ENCODE peak calls at places on chromosomes 4 and X, in five cellular contexts. K is spleen; Y is CD8-positive, alpha-beta memory T cell; R is GM23248; U is K562. V is an unnamed sample. For H3K4me1, the result is how much of the 10 kb centered on the place peaks cover.

GRCh38 chr4:179307297-179308136 is 1865.3 kb upstream of the AGA start:
- DNase-seq in U (peak), K (no peak), R (peak), Y (no peak), V (peak)

GRCh38 chrX:139554367-139554766 is 23.8 kb downstream of the F9 start:
- DNase-seq in R (no peak), U (no peak), Y (no peak), K (no peak), V (no peak)

GRCh38 chrX:114152801-114153200 is 431.1 kb upstream of the HTR2C start:
- DNase-seq in K (no peak), R (no peak), Y (no peak), U (no peak), V (no peak)

GRCh38 chrX:39969099-39969825 is 128.5 kb downstream of the BCOR start:
- DNase-seq in R (no peak), Y (peak), U (no peak), K (no peak), V (no peak)

GRCh38 chrX:115494133-115494532 is 66.8 kb upstream of the PLS3 start:
- DNase-seq in Y (no peak), K (no peak), U (no peak), R (no peak), V (no peak)

GRCh38 chr4:139083533-139084424 is 68.2 kb downstream of the NOCT start:
- DNase-seq in R (peak), Y (peak), K (peak), U (peak), V (peak)

GRCh38 chr4:138681000-138681604 is 334.5 kb upstream of the NOCT start:
- DNase-seq in R (peak), K (peak), Y (peak), U (peak), V (no peak)

GRCh38 chr4:182925298-182925738 is 8.1 kb upstream of the DCTD start:
- DNase-seq in Y (peak), K (peak), R (peak), U (peak), V (peak)

DNA sequence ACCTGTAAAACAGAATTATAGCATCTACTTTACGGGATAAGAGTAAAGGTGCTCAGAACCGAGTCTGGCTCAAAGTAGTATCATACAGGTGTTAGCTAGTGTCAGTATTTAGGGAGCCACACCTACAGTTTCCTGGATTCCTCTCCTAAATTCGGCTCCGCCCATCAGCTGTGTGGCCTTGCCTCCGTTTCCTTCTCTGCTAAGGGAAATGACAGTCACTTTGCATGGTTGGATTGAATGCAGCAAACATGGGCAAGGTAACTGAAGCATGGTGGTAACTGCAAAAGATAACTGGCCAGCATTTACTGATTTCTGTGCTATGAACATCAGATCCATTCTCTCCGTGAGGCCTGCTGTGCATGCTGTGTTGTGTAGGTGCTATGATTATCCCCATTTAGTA is 2.8 kb downstream of the PPP1R3F start:
- DNase-seq in K (peak), Y (peak), R (no peak), U (no peak), V (no peak)
- H3K27ac ChIP-seq in K (no peak), Y (peak), R (no peak), U (no peak), V (no peak)

GRCh38 chr4:144583658-144584057 is 62.3 kb upstream of the HHIP start:
- DNase-seq in Y (no peak), K (no peak), R (peak), U (no peak), V (no peak)
- H3K4me1 ChIP-seq in Y (under half), K (under half), R (under half), U (under half), V (under half)

GRCh38 chr4:101211146-101211553 is 136.2 kb downstream of the PPP3CA start:
- DNase-seq in U (no peak), Y (no peak), R (peak), K (no peak), V (no peak)
- H3K4me3 ChIP-seq in U (no peak), Y (no peak), R (no peak), K (no peak), V (no peak)

GRCh38 chrX:32852203-32852602 is 359.1 kb downstream of the DMD start:
- DNase-seq in K (no peak), Y (no peak), U (no peak), R (no peak), V (no peak)
- H3K27ac ChIP-seq in K (no peak), Y (no peak), U (no peak), R (no peak), V (no peak)

GRCh38 chr4:94508256-94508655 is 56.5 kb downstream of the PDLIM5 start:
- DNase-seq in Y (no peak), R (peak), K (no peak), U (no peak), V (no peak)
- H3K4me1 ChIP-seq in Y (under half), R (under half), K (under half), U (under half), V (under half)

DNA sequence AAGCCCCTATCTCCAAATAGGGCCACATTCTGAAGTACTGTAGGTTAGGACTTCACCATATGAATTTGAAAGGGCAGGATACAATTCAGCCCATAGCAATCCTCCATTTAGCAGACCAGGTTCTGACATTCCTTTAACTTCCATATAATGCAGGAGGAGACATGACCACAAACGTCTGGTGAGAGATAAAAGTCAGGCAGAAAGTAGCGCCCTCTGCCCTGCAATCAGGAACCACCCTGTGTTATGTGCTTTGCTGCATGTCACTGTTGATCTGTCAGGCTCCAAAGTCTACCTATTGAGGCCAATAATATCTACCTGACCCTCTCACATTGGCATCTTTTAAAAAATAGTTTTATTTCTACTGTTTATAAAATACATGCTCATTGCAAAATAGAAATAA is 30.2 kb upstream of the SEPSECS start:
- DNase-seq in Y (no peak), R (no peak), K (no peak), U (peak), V (no peak)
- H3K4me3 ChIP-seq in Y (no peak), R (no peak), K (no peak), U (no peak), V (no peak)

GRCh38 chr4:142817442-142817841 is 28.7 kb downstream of the INPP4B start:
- DNase-seq in Y (no peak), K (no peak), R (peak), U (no peak), V (no peak)
- H3K27ac ChIP-seq in Y (no peak), K (no peak), R (peak), U (no peak), V (no peak)

DNA sequence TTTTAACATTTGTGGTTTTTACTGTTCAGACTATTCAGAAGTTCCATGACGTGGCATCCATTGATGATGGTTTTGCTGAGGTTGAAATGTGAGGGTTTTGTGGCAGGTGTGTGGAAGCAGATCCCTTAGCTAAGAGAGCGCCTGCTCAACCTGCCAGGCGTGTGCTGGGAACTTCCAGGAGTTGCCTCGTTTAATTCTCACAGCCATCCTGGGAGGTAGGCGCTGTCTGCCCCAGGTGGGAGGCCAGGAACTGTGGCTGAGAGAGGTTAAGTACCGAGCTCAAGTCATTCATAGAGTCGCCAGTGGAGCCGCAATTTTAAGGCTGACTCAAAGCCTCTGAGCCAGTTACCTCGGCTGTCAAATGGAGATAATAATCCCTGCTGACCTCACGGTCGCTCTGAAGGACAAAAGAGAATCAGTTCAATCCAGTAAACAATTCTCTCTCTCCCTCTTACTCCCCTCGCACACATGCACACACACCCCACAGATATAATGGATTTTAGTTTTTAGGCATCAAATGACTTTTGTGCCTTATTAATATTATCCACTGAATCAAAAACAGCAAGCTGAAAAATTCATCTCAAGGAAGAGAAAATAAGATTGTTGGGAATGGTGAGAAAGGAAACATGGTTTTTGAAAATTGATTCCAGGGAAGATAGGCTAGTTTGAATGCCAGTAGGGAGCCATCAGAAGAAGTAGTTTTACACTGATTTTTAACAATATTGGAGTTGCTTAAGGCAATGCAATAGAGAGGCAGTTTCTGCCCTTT is 171.4 kb downstream of the PTTG2 start:
- DNase-seq in K (no peak), U (peak), Y (peak), R (no peak), V (no peak)
- H3K4me1 ChIP-seq in K (under half), U (under half), Y (half or more), R (under half), V (under half)

GRCh38 chr4:107757293-107757692 is 37.3 kb upstream of the PAPSS1 start:
- DNase-seq in Y (no peak), K (no peak), R (no peak), U (no peak), V (no peak)

GRCh38 chr4:107760281-107760947 is 40.4 kb upstream of the PAPSS1 start:
- DNase-seq in Y (no peak), R (no peak), K (no peak), U (peak), V (no peak)

GRCh38 chr4:107751670-107752069 is 31.6 kb upstream of the PAPSS1 start:
- DNase-seq in R (no peak), U (no peak), Y (no peak), K (no peak), V (no peak)

GRCh38 chr4:107757860-107758476 is 37.9 kb upstream of the PAPSS1 start:
- DNase-seq in R (peak), Y (peak), K (no peak), U (peak), V (no peak)

DNA sequence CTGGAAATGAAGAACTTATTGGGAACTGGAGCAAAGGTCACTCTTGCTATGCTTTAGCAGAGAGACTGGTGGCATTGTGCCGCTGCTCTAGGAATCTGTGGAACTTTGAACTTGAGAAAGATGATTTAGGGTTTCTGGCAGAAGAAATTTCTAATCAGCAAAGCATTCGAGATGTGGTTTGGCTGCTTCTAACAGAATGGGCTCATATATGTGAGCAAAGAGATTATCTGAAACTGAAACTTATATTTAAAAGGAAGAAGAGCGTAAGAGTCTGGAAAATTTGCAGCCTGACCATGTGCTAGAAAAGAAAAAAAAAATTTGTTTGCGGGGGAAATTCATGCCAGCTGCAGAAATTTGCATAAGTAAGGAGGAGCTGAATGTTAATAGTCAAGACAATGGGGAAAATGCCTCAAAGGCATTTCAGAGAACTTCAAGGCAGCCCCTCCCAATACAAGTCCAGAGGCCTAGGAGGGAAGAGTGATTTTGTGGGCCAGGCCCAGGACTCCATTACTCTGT is 35.9 kb upstream of the PAPSS1 start:
- DNase-seq in U (no peak), Y (no peak), K (no peak), R (no peak), V (no peak)
- H3K4me3 ChIP-seq in U (no peak), Y (no peak), K (no peak), R (no peak), V (no peak)

GRCh38 chr4:88007304-88008132 is at the start of gene PKD2:
- DNase-seq in R (peak), U (peak), K (peak), Y (peak), V (no peak)

GRCh38 chr4:88008133-88008621 is 742 bp downstream of the PKD2 start:
- DNase-seq in U (peak), Y (no peak), K (peak), R (peak), V (no peak)

GRCh38 chr4:88008624-88009235 is 1.3 kb downstream of the PKD2 start:
- DNase-seq in Y (no peak), R (peak), U (no peak), K (no peak), V (no peak)

GRCh38 chr4:88005086-88005485 is 2.3 kb upstream of the PKD2 start:
- DNase-seq in Y (no peak), U (no peak), K (no peak), R (peak), V (no peak)

GRCh38 chr4:88006956-88007303 is 505 bp upstream of the PKD2 start:
- DNase-seq in K (no peak), Y (no peak), U (no peak), R (no peak), V (no peak)
- H3K27ac ChIP-seq in K (peak), Y (no peak), U (no peak), R (peak), V (no peak)